ENCODE peak calls at places on chromosomes 11 and 22, in five cellular contexts. Q, G, E, K and N are unnamed samples.

GRCh38 chr11:24064309-24064903 is 432.4 kb upstream of the LUZP2 start:
- DNase-seq in Q (no peak), G (no peak), E (no peak), K (peak; percentile 23), N (no peak)

GRCh38 chr22:37623075-37624016 is 14.7 kb downstream of the GGA1 start:
- DNase-seq in Q (peak; percentile 69), G (peak; percentile 72), E (no peak), K (no peak), N (no peak)

GRCh38 chr22:36435516-36436415 is 45.7 kb downstream of the TXN2 start:
- DNase-seq in Q (peak; percentile 88), G (no peak), E (no peak), K (no peak), N (no peak)

GRCh38 chr22:48376428-48376827 is 1451.2 kb downstream of the BRD1 start:
- DNase-seq in Q (no peak), G (no peak), E (no peak), K (no peak), N (no peak)

GRCh38 chr11:79157738-79158137 is 283.1 kb downstream of the TENM4 start:
- DNase-seq in Q (no peak), G (no peak), E (no peak), K (no peak), N (no peak)

GRCh38 chr11:105148241-105148640 is 8.7 kb upstream of the CARD18 start:
- DNase-seq in Q (no peak), G (no peak), E (no peak), K (no peak), N (no peak)

GRCh38 chr22:46914481-46914880 is 152.0 kb downstream of the TBC1D22A start:
- DNase-seq in Q (no peak), G (no peak), E (no peak), K (no peak), N (no peak)

GRCh38 chr11:101955701-101956100 is 39.4 kb upstream of the ANGPTL5 start:
- DNase-seq in Q (no peak), G (no peak), E (no peak), K (no peak), N (no peak)

GRCh38 chr11:14764899-14765527 is 121.4 kb downstream of the PDE3B start:
- DNase-seq in Q (no peak), G (no peak), E (no peak), K (peak; percentile 80), N (no peak)

GRCh38 chr22:48391171-48391711 is 1436.4 kb downstream of the BRD1 start:
- DNase-seq in Q (no peak), G (no peak), E (peak; percentile 49), K (no peak), N (no peak)

GRCh38 chr11:62025429-62026105 is 58.1 kb upstream of the FTH1 start:
- DNase-seq in Q (peak; percentile 85), G (peak; percentile 34), E (peak; percentile 94), K (peak; percentile 73), N (peak; percentile 60)

GRCh38 chr11:43969543-43969942 is 27.1 kb downstream of the C11orf96 start:
- DNase-seq in Q (no peak), G (peak; percentile 67), E (peak; percentile 54), K (no peak), N (no peak)

GRCh38 chr22:49236541-49237075 is 591.1 kb downstream of the BRD1 start:
- DNase-seq in Q (no peak), G (no peak), E (peak; percentile 26), K (no peak), N (no peak)

GRCh38 chr11:111059726-111060125 is 185.8 kb upstream of the POU2AF2 start:
- DNase-seq in Q (no peak), G (no peak), E (no peak), K (peak; percentile 36), N (no peak)

GRCh38 chr11:111393096-111393495 is 14.0 kb upstream of the POU2AF1 start:
- DNase-seq in Q (no peak), G (no peak), E (no peak), K (peak; percentile 6), N (no peak)

GRCh38 chr11:13207665-13208594 is 69.7 kb upstream of the BMAL1 start:
- DNase-seq in Q (peak; percentile 54), G (no peak), E (peak; percentile 63), K (peak; percentile 87), N (no peak)

GRCh38 chr11:69385832-69386415 is 92.0 kb downstream of the MYEOV start:
- DNase-seq in Q (no peak), G (no peak), E (no peak), K (no peak), N (no peak)

GRCh38 chr11:129643031-129643721 is 172.5 kb upstream of the TMEM45B start:
- DNase-seq in Q (no peak), G (no peak), E (no peak), K (peak; percentile 57), N (peak; percentile 20)

GRCh38 chr11:117071344-117071787 is 26.9 kb downstream of the SIK3 start:
- DNase-seq in Q (peak; percentile 66), G (no peak), E (no peak), K (no peak), N (peak; percentile 65)

GRCh38 chr11:70655816-70656215 is 257.5 kb downstream of the CTTN start:
- DNase-seq in Q (no peak), G (no peak), E (no peak), K (no peak), N (no peak)

GRCh38 chr11:117375960-117376359 is 48.3 kb downstream of the CEP164 start:
- DNase-seq in Q (no peak), G (no peak), E (no peak), K (no peak), N (no peak)

GRCh38 chr11:94525933-94526332 is 13.7 kb downstream of the C11orf97 start:
- DNase-seq in Q (peak; percentile 92), G (peak; percentile 57), E (peak; percentile 81), K (peak; percentile 65), N (no peak)

GRCh38 chr22:26671317-26672059 is 14.1 kb downstream of the MIAT start:
- DNase-seq in Q (peak; percentile 45), G (peak; percentile 37), E (no peak), K (no peak), N (no peak)

GRCh38 chr11:79052539-79052938 is 388.3 kb downstream of the TENM4 start:
- DNase-seq in Q (no peak), G (no peak), E (no peak), K (no peak), N (no peak)

GRCh38 chr22:49599691-49600451 is 227.8 kb downstream of the BRD1 start:
- DNase-seq in Q (no peak), G (no peak), E (no peak), K (no peak), N (no peak)

GRCh38 chr11:86041975-86042378 is 26.9 kb downstream of the PICALM start:
- DNase-seq in Q (peak; percentile 81), G (no peak), E (peak; percentile 82), K (peak; percentile 86), N (peak; percentile 54)
- TF ChIP-seq CTCF in Q (peak; percentile 78), G (peak; percentile 93), E (peak; percentile 89), K (peak; percentile 93), N (peak; percentile 85)

GRCh38 chr11:33704240-33705002 is 3.8 kb upstream of the C11orf91 start:
- DNase-seq in Q (no peak), G (no peak), E (no peak), K (no peak), N (no peak)

GRCh38 chr11:33701302-33701701 is 676 bp upstream of the C11orf91 start:
- DNase-seq in Q (no peak), G (no peak), E (no peak), K (peak; percentile 62), N (no peak)

GRCh38 chr11:33703234-33703633 is 2.6 kb upstream of the C11orf91 start:
- DNase-seq in Q (peak; percentile 60), G (no peak), E (no peak), K (no peak), N (no peak)

GRCh38 chr11:33701831-33702230 is 1.2 kb upstream of the C11orf91 start:
- DNase-seq in Q (no peak), G (no peak), E (no peak), K (peak; percentile 76), N (no peak)

GRCh38 chr11:33703771-33704170 is 3.1 kb upstream of the C11orf91 start:
- DNase-seq in Q (no peak), G (no peak), E (no peak), K (peak; percentile 41), N (peak; percentile 85)
- H3K4me1 ChIP-seq in Q (peaks cover 13% of the 10 kb centered on the region), G (peaks cover 74% of the 10 kb centered on the region), E (peaks cover 91% of the 10 kb centered on the region), K (peaks cover 50% of the 10 kb centered on the region), N (peaks cover 84% of the 10 kb centered on the region)

GRCh38 chr22:31277741-31278642 is 14.3 kb downstream of the PIK3IP1 start:
- DNase-seq in Q (no peak), G (no peak), E (no peak), K (no peak), N (no peak)
- H3K27ac ChIP-seq in Q (peak overlapping the region; percentile 31), G (no peak overlapping the region), E (no peak overlapping the region), K (no peak overlapping the region), N (no peak overlapping the region)

GRCh38 chr22:30452861-30453260 is 19.0 kb downstream of the SEC14L3 start:
- DNase-seq in Q (no peak), G (no peak), E (no peak), K (no peak), N (no peak)

GRCh38 chr22:30459206-30460052 is 12.4 kb downstream of the SEC14L3 start:
- DNase-seq in Q (no peak), G (no peak), E (no peak), K (no peak), N (no peak)

GRCh38 chr22:30457964-30458363 is 13.9 kb downstream of the SEC14L3 start:
- DNase-seq in Q (no peak), G (no peak), E (no peak), K (no peak), N (no peak)

DNA sequence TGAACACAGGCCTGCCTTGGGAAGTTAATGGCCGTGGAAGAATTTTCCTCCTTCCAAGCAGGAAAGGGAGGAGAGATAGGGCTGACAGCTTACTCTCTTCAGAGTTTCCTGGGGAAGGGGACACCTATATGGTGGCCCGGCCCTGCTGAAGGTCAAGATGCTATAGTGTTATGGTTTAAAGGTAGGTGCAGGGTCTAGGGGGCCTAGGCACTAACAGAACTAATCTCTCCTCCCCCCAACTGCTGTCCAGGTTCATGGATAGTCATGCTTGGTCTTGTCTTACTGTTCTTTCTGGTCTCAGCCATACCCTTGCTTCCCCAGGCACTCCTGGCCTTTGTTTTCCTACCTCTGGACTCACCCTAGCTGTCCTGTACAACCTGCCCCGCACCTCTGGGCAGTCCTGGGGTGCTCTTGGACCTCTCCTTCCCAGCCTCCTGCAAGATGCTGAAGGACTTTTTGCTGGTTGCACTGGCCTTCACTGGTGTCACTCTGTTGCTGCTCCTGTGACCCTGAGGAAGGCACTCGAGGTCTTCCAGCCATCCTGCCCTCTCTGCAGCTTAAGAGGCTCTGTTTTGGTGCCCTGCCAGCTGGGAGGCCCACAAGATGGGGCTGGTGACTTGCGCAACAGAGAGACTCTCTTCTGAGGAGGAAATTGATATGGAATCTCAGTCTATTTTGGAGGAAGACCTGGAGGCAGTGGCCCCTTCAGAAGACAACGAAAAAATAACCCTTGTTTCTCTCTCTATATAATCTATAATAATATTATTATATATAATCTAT is 17.9 kb downstream of the SEC14L3 start:
- DNase-seq in Q (no peak), G (no peak), E (no peak), K (no peak), N (no peak)
- TF ChIP-seq CTCF in Q (no peak), G (no peak), E (no peak), K (no peak), N (no peak)